ENCODE peak calls at places on chromosomes 12 and 14, in seven cellular contexts. One of them, this sample, is unnamed.

GRCh38 chr14:20262642-20263128 is 23.6 kb downstream of the OR11H4 start:
- DNase-seq in D341Med: no peak
- DNase-seq in nephron progenitor cell: no peak
- DNase-seq in stomach: no peak
- DNase-seq in activated CD4-positive, CD25-positive, alpha-beta regulatory T cell: no peak
- DNase-seq in pons: no peak
- DNase-seq in stimulated activated CD8-positive, alpha-beta memory T cell treated with anti-CD3 and anti-CD28 coated beads, Interleukin-7, amount 100 ng/mL, for 1 hour: no peak
- DNase-seq in this sample: no peak

GRCh38 chr14:100117647-100118376 is 41.6 kb downstream of the DEGS2 start:
- DNase-seq in pons: no peak
- DNase-seq in D341Med: no peak
- DNase-seq in stimulated activated CD8-positive, alpha-beta memory T cell treated with anti-CD3 and anti-CD28 coated beads, Interleukin-7, amount 100 ng/mL, for 1 hour: no peak
- DNase-seq in nephron progenitor cell: no peak
- DNase-seq in activated CD4-positive, CD25-positive, alpha-beta regulatory T cell: no peak
- DNase-seq in stomach: no peak
- DNase-seq in this sample: no peak

GRCh38 chr14:26394114-26394855 is 203.5 kb downstream of the NOVA1 start:
- DNase-seq in pons: peak; percentile 60
- DNase-seq in stomach: peak; percentile 34
- DNase-seq in D341Med: peak; percentile 40
- DNase-seq in stimulated activated CD8-positive, alpha-beta memory T cell treated with anti-CD3 and anti-CD28 coated beads, Interleukin-7, amount 100 ng/mL, for 1 hour: no peak
- DNase-seq in nephron progenitor cell: no peak
- DNase-seq in activated CD4-positive, CD25-positive, alpha-beta regulatory T cell: no peak
- DNase-seq in this sample: no peak

GRCh38 chr14:100252684-100253083 is 13.7 kb downstream of the YY1 start:
- DNase-seq in nephron progenitor cell: no peak
- DNase-seq in D341Med: no peak
- DNase-seq in stomach: no peak
- DNase-seq in pons: no peak
- DNase-seq in stimulated activated CD8-positive, alpha-beta memory T cell treated with anti-CD3 and anti-CD28 coated beads, Interleukin-7, amount 100 ng/mL, for 1 hour: no peak
- DNase-seq in activated CD4-positive, CD25-positive, alpha-beta regulatory T cell: no peak
- DNase-seq in this sample: no peak

GRCh38 chr12:62170241-62170640 is 90.0 kb upstream of the USP15 start:
- DNase-seq in stimulated activated CD8-positive, alpha-beta memory T cell treated with anti-CD3 and anti-CD28 coated beads, Interleukin-7, amount 100 ng/mL, for 1 hour: no peak
- DNase-seq in activated CD4-positive, CD25-positive, alpha-beta regulatory T cell: no peak
- DNase-seq in nephron progenitor cell: no peak
- DNase-seq in stomach: no peak
- DNase-seq in D341Med: no peak
- DNase-seq in pons: no peak
- DNase-seq in this sample: no peak

GRCh38 chr12:75660805-75661404 is 149.5 kb upstream of the KRR1 start:
- DNase-seq in pons: no peak
- DNase-seq in stomach: no peak
- DNase-seq in stimulated activated CD8-positive, alpha-beta memory T cell treated with anti-CD3 and anti-CD28 coated beads, Interleukin-7, amount 100 ng/mL, for 1 hour: no peak
- DNase-seq in D341Med: no peak
- DNase-seq in nephron progenitor cell: no peak
- DNase-seq in activated CD4-positive, CD25-positive, alpha-beta regulatory T cell: no peak
- DNase-seq in this sample: no peak

GRCh38 chr12:129746318-129746717 is 157.5 kb downstream of the TMEM132D start:
- DNase-seq in stomach: no peak
- DNase-seq in pons: no peak
- DNase-seq in stimulated activated CD8-positive, alpha-beta memory T cell treated with anti-CD3 and anti-CD28 coated beads, Interleukin-7, amount 100 ng/mL, for 1 hour: no peak
- DNase-seq in D341Med: no peak
- DNase-seq in nephron progenitor cell: no peak
- DNase-seq in activated CD4-positive, CD25-positive, alpha-beta regulatory T cell: no peak
- DNase-seq in this sample: no peak

GRCh38 chr12:84723988-84724387 is 188.6 kb downstream of the SLC6A15 start:
- DNase-seq in D341Med: no peak
- DNase-seq in pons: no peak
- DNase-seq in nephron progenitor cell: no peak
- DNase-seq in stomach: no peak
- DNase-seq in activated CD4-positive, CD25-positive, alpha-beta regulatory T cell: no peak
- DNase-seq in stimulated activated CD8-positive, alpha-beta memory T cell treated with anti-CD3 and anti-CD28 coated beads, Interleukin-7, amount 100 ng/mL, for 1 hour: no peak
- DNase-seq in this sample: no peak

GRCh38 chr14:35867280-35867629 is 41.1 kb downstream of the BRMS1L start:
- DNase-seq in nephron progenitor cell: no peak
- DNase-seq in stimulated activated CD8-positive, alpha-beta memory T cell treated with anti-CD3 and anti-CD28 coated beads, Interleukin-7, amount 100 ng/mL, for 1 hour: no peak
- DNase-seq in stomach: no peak
- DNase-seq in activated CD4-positive, CD25-positive, alpha-beta regulatory T cell: no peak
- DNase-seq in D341Med: no peak
- DNase-seq in pons: no peak
- DNase-seq in this sample: no peak

GRCh38 chr12:102811125-102811737 is 105.8 kb downstream of the PAH start:
- DNase-seq in activated CD4-positive, CD25-positive, alpha-beta regulatory T cell: no peak
- DNase-seq in stomach: no peak
- DNase-seq in pons: no peak
- DNase-seq in nephron progenitor cell: peak; percentile 61
- DNase-seq in stimulated activated CD8-positive, alpha-beta memory T cell treated with anti-CD3 and anti-CD28 coated beads, Interleukin-7, amount 100 ng/mL, for 1 hour: no peak
- DNase-seq in D341Med: peak; percentile 65
- DNase-seq in this sample: no peak

GRCh38 chr14:95833429-95833828 is 43.2 kb upstream of the TUNAR start:
- DNase-seq in stomach: no peak
- DNase-seq in pons: no peak
- DNase-seq in nephron progenitor cell: no peak
- DNase-seq in activated CD4-positive, CD25-positive, alpha-beta regulatory T cell: no peak
- DNase-seq in D341Med: no peak
- DNase-seq in stimulated activated CD8-positive, alpha-beta memory T cell treated with anti-CD3 and anti-CD28 coated beads, Interleukin-7, amount 100 ng/mL, for 1 hour: no peak
- DNase-seq in this sample: no peak

GRCh38 chr12:12336049-12336411 is 14.0 kb downstream of the MANSC1 start:
- DNase-seq in nephron progenitor cell: no peak
- DNase-seq in stomach: peak; percentile 42
- DNase-seq in activated CD4-positive, CD25-positive, alpha-beta regulatory T cell: no peak
- DNase-seq in pons: no peak
- DNase-seq in D341Med: no peak
- DNase-seq in stimulated activated CD8-positive, alpha-beta memory T cell treated with anti-CD3 and anti-CD28 coated beads, Interleukin-7, amount 100 ng/mL, for 1 hour: no peak
- DNase-seq in this sample: no peak

GRCh38 chr14:90788031-90788430 is 28.2 kb downstream of the TTC7B start:
- DNase-seq in pons: peak; percentile 59
- DNase-seq in activated CD4-positive, CD25-positive, alpha-beta regulatory T cell: no peak
- DNase-seq in stomach: no peak
- DNase-seq in nephron progenitor cell: no peak
- DNase-seq in D341Med: no peak
- DNase-seq in stimulated activated CD8-positive, alpha-beta memory T cell treated with anti-CD3 and anti-CD28 coated beads, Interleukin-7, amount 100 ng/mL, for 1 hour: no peak
- DNase-seq in this sample: no peak

GRCh38 chr14:38254565-38255407 is 1.1 kb downstream of the CLEC14A start:
- DNase-seq in pons: no peak
- DNase-seq in D341Med: no peak
- DNase-seq in nephron progenitor cell: no peak
- DNase-seq in stimulated activated CD8-positive, alpha-beta memory T cell treated with anti-CD3 and anti-CD28 coated beads, Interleukin-7, amount 100 ng/mL, for 1 hour: no peak
- DNase-seq in stomach: peak; percentile 41
- DNase-seq in activated CD4-positive, CD25-positive, alpha-beta regulatory T cell: no peak
- DNase-seq in this sample: peak; percentile 73

GRCh38 chr12:120100630-120101029 is 15.9 kb downstream of the RAB35 start:
- DNase-seq in pons: peak; percentile 82
- DNase-seq in stimulated activated CD8-positive, alpha-beta memory T cell treated with anti-CD3 and anti-CD28 coated beads, Interleukin-7, amount 100 ng/mL, for 1 hour: no peak
- DNase-seq in activated CD4-positive, CD25-positive, alpha-beta regulatory T cell: no peak
- DNase-seq in nephron progenitor cell: no peak
- DNase-seq in stomach: peak; percentile 76
- DNase-seq in D341Med: no peak
- DNase-seq in this sample: no peak

GRCh38 chr12:126482238-126482889 is 1417.1 kb downstream of the AACS start:
- DNase-seq in pons: no peak
- DNase-seq in stimulated activated CD8-positive, alpha-beta memory T cell treated with anti-CD3 and anti-CD28 coated beads, Interleukin-7, amount 100 ng/mL, for 1 hour: no peak
- DNase-seq in D341Med: no peak
- DNase-seq in activated CD4-positive, CD25-positive, alpha-beta regulatory T cell: no peak
- DNase-seq in stomach: no peak
- DNase-seq in nephron progenitor cell: no peak
- DNase-seq in this sample: no peak

GRCh38 chr12:130203151-130203550 is 40.9 kb downstream of the FZD10 start:
- DNase-seq in D341Med: no peak
- DNase-seq in stomach: no peak
- DNase-seq in activated CD4-positive, CD25-positive, alpha-beta regulatory T cell: no peak
- DNase-seq in stimulated activated CD8-positive, alpha-beta memory T cell treated with anti-CD3 and anti-CD28 coated beads, Interleukin-7, amount 100 ng/mL, for 1 hour: no peak
- DNase-seq in pons: no peak
- DNase-seq in nephron progenitor cell: no peak
- DNase-seq in this sample: no peak

GRCh38 chr14:20686386-20687143 is 2.0 kb upstream of the ANG start:
- DNase-seq in pons: no peak
- DNase-seq in D341Med: no peak
- DNase-seq in stimulated activated CD8-positive, alpha-beta memory T cell treated with anti-CD3 and anti-CD28 coated beads, Interleukin-7, amount 100 ng/mL, for 1 hour: no peak
- DNase-seq in activated CD4-positive, CD25-positive, alpha-beta regulatory T cell: no peak
- DNase-seq in stomach: peak; percentile 61
- DNase-seq in nephron progenitor cell: no peak
- DNase-seq in this sample: no peak

This sample was measured in H1.